ENCODE peak calls at places on chromosomes 3 and 15, in four cellular contexts. L is suprapubic skin, M is GM23248, D is H9. Y is an unnamed sample. For H3K4me1, the result is how much of the 10 kb centered on the place peaks cover.

GRCh38 chr3:194325424-194326165 is 25.5 kb downstream of the CPN2 start:
- DNase-seq in L (no peak), M (no peak), D (peak), Y (no peak)

GRCh38 chr15:82093325-82093724 is 47.5 kb upstream of the MEX3B start:
- DNase-seq in L (no peak), M (no peak), D (no peak), Y (no peak)

GRCh38 chr15:69403611-69404010 is 10.5 kb upstream of the KIF23 start:
- DNase-seq in L (no peak), M (peak), D (no peak), Y (peak)

GRCh38 chr15:100125627-100126231 is 216.0 kb downstream of the ADAMTS17 start:
- DNase-seq in L (no peak), M (no peak), D (no peak), Y (no peak)

GRCh38 chr15:81939604-81940440 is 106.0 kb downstream of the MEX3B start:
- DNase-seq in L (no peak), M (peak), D (no peak), Y (peak)

GRCh38 chr15:101187820-101188516 is 63.9 kb downstream of the CHSY1 start:
- DNase-seq in L (no peak), M (no peak), D (no peak), Y (no peak)

GRCh38 chr3:69532828-69533219 is 146.9 kb upstream of the FRMD4B start:
- DNase-seq in L (no peak), M (no peak), D (no peak), Y (no peak)

GRCh38 chr3:15757824-15758223 is 40.0 kb downstream of the ANKRD28 start:
- DNase-seq in L (no peak), M (no peak), D (no peak), Y (no peak)

GRCh38 chr3:103167850-103168249 is 733.0 kb downstream of the ZPLD1 start:
- DNase-seq in L (no peak), M (no peak), D (no peak), Y (no peak)

GRCh38 chr15:61175024-61175423 is 54.1 kb downstream of the RORA start:
- DNase-seq in L (no peak), M (peak), D (no peak), Y (no peak)

GRCh38 chr15:78402056-78402610 is 35.9 kb upstream of the IREB2 start:
- DNase-seq in L (no peak), M (no peak), D (no peak), Y (no peak)

GRCh38 chr3:105401691-105402149 is 35.0 kb downstream of the ALCAM start:
- DNase-seq in L (no peak), M (peak), D (no peak), Y (peak)

GRCh38 chr15:81108427-81108826 is 25.6 kb upstream of the CFAP161 start:
- DNase-seq in L (no peak), M (peak), D (no peak), Y (no peak)

GRCh38 chr3:38636464-38636863 is 13.0 kb downstream of the SCN5A start:
- DNase-seq in L (no peak), M (no peak), D (peak), Y (no peak)

GRCh38 chr15:99062226-99062625 is 42.7 kb upstream of the SYNM start:
- DNase-seq in L (no peak), M (no peak), D (no peak), Y (no peak)

GRCh38 chr3:33315826-33316225 is 38.6 kb downstream of the FBXL2 start:
- DNase-seq in L (no peak), M (peak), D (no peak), Y (peak)

GRCh38 chr3:152183473-152183872 is 85.3 kb upstream of the MBNL1 start:
- DNase-seq in L (no peak), M (no peak), D (peak), Y (no peak)

GRCh38 chr3:27559835-27560234 is 75.7 kb upstream of the SLC4A7 start:
- DNase-seq in L (peak), M (peak), D (no peak), Y (peak)

GRCh38 chr3:128378631-128379347 is 87.9 kb downstream of the DNAJB8 start:
- DNase-seq in L (no peak), M (peak), D (no peak), Y (no peak)

GRCh38 chr15:45187894-45188830 is at the start of gene SHF:
- DNase-seq in L (no peak), M (peak), D (peak), Y (no peak)

GRCh38 chr3:190089711-190090110 is 31.0 kb downstream of the P3H2 start:
- DNase-seq in L (no peak), M (no peak), D (no peak), Y (peak)

GRCh38 chr15:76529911-76530310 is 193.3 kb downstream of the ISL2 start:
- DNase-seq in L (no peak), M (no peak), D (no peak), Y (no peak)

GRCh38 chr15:101490922-101491738 is 1.6 kb upstream of the PCSK6 start:
- DNase-seq in L (no peak), M (peak), D (no peak), Y (no peak)

GRCh38 chr3:11956781-11957180 is 47.4 kb upstream of the SYN2 start:
- DNase-seq in L (no peak), M (no peak), D (no peak), Y (no peak)

GRCh38 chr3:25679642-25680302 is 15.1 kb upstream of the TOP2B start:
- DNase-seq in L (no peak), M (no peak), D (no peak), Y (no peak)

GRCh38 chr3:161035711-161036110 is 69.4 kb downstream of the B3GALNT1 start:
- DNase-seq in L (no peak), M (peak), D (no peak), Y (no peak)

GRCh38 chr3:192187485-192188051 is 539.8 kb downstream of the FGF12 start:
- DNase-seq in L (no peak), M (no peak), D (no peak), Y (no peak)

GRCh38 chr15:45611305-45611704 is 23.5 kb upstream of the SQOR start:
- DNase-seq in L (no peak), M (peak), D (no peak), Y (no peak)

GRCh38 chr3:16950845-16951244 is 66.1 kb downstream of the PLCL2 start:
- DNase-seq in L (no peak), M (no peak), D (no peak), Y (no peak)
- H3K4me1 ChIP-seq in L (under half), M (under half), D (under half), Y (under half)

GRCh38 chr3:46979958-46980497 is 562 bp downstream of the NBEAL2 start:
- DNase-seq in L (no peak), M (peak), D (no peak), Y (no peak)
- H3K4me1 ChIP-seq in L (half or more), M (under half), D (under half), Y (under half)

GRCh38 chr3:112492124-112492523 is 7.1 kb downstream of the BTLA start:
- DNase-seq in L (no peak), M (no peak), D (no peak), Y (no peak)
- H3K4me1 ChIP-seq in L (under half), M (under half), D (under half), Y (under half)

DNA sequence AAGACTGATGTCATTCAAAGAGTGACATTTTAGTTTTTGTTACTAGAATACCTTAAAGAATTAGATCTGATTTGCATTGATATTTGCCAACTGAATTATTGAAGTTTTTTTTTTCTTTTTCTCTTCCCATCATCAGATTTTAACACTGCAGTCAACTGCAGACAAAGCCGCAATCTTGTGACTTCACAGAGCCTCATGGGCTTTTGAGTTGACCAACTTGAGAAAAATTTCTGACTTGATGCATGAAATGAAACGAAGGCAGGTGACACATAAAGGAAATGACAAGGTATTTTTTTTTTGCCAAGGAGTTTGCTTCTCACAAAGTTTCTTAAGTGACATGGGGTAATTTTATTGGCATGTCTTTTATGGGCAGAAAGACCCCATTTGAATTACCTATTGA is 383.7 kb downstream of the GAP43 start:
- DNase-seq in L (no peak), M (peak), D (no peak), Y (no peak)
- H3K4me1 ChIP-seq in L (under half), M (under half), D (under half), Y (under half)

GRCh38 chr3:141341536-141341935 is 26.8 kb upstream of the ZBTB38 start:
- DNase-seq in L (no peak), M (no peak), D (no peak), Y (no peak)
- H3K4me1 ChIP-seq in L (under half), M (under half), D (under half), Y (under half)

GRCh38 chr3:71131385-71131871 is 452.1 kb downstream of the FOXP1 start:
- DNase-seq in L (no peak), M (no peak), D (no peak), Y (no peak)
- H3K4me1 ChIP-seq in L (under half), M (under half), D (under half), Y (under half)

DNA sequence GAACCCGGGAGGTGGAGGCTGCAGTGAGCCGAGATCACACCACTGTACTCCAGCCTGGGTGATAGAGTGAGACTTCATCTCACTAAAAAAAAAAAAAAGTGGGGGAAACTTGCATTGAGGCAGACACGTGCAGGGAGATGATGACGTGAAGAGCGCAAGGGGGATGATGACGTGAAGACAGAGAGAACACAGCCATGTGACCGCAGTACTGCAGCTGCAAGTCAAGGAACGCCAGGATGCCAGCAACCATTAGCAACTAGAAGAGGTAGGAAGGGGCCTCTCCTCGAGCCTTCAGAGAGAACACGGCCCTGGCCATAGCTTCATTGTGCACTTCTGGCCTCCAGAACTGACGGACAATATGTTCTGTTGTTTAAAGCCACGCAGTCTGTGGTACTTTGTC is 28.3 kb downstream of the RFT1 start:
- DNase-seq in L (no peak), M (no peak), D (no peak), Y (no peak)
- H3K4me1 ChIP-seq in L (under half), M (under half), D (under half), Y (under half)